ENCODE peak calls at places on chromosomes 11 and 22, in five cellular contexts. One of them, this sample, is unnamed.

GRCh38 chr11:13745165-13745564 is 76.7 kb downstream of the FAR1 start:
- DNase-seq in HepG2: no peak
- DNase-seq in GM12878: no peak
- DNase-seq in SK-N-SH: no peak
- DNase-seq in endothelial cell of umbilical vein: peak
- DNase-seq in this sample: no peak

GRCh38 chr11:69202511-69203221 is 46.9 kb downstream of the SMIM38 start:
- DNase-seq in HepG2: no peak
- DNase-seq in GM12878: no peak
- DNase-seq in SK-N-SH: no peak
- DNase-seq in endothelial cell of umbilical vein: no peak
- DNase-seq in this sample: no peak

GRCh38 chr11:65064847-65065240 is 6.5 kb upstream of the NAALADL1 start:
- DNase-seq in HepG2: no peak
- DNase-seq in GM12878: no peak
- DNase-seq in SK-N-SH: no peak
- DNase-seq in endothelial cell of umbilical vein: no peak
- DNase-seq in this sample: no peak

GRCh38 chr22:37184380-37184755 is 3.7 kb downstream of the C1QTNF6 start:
- DNase-seq in HepG2: no peak
- DNase-seq in GM12878: no peak
- DNase-seq in SK-N-SH: no peak
- DNase-seq in endothelial cell of umbilical vein: no peak
- DNase-seq in this sample: no peak

GRCh38 chr11:19954899-19955298 is 205.4 kb downstream of the DBX1 start:
- DNase-seq in HepG2: peak
- DNase-seq in GM12878: no peak
- DNase-seq in SK-N-SH: no peak
- DNase-seq in endothelial cell of umbilical vein: no peak
- DNase-seq in this sample: no peak

GRCh38 chr22:49979587-49980264 is 19.2 kb downstream of the PIM3 start:
- DNase-seq in HepG2: peak
- DNase-seq in GM12878: no peak
- DNase-seq in SK-N-SH: peak
- DNase-seq in endothelial cell of umbilical vein: peak
- DNase-seq in this sample: no peak

GRCh38 chr11:90476442-90477007 is 253.7 kb upstream of the CHORDC1 start:
- DNase-seq in HepG2: peak
- DNase-seq in GM12878: peak
- DNase-seq in SK-N-SH: peak
- DNase-seq in endothelial cell of umbilical vein: peak
- DNase-seq in this sample: no peak

GRCh38 chr11:102347526-102348331 is 715 bp downstream of the BIRC2 start:
- DNase-seq in HepG2: peak
- DNase-seq in GM12878: no peak
- DNase-seq in SK-N-SH: peak
- DNase-seq in endothelial cell of umbilical vein: peak
- DNase-seq in this sample: no peak

GRCh38 chr22:30861688-30862552 is 106.7 kb downstream of the MORC2 start:
- DNase-seq in HepG2: no peak
- DNase-seq in GM12878: no peak
- DNase-seq in SK-N-SH: peak
- DNase-seq in endothelial cell of umbilical vein: no peak
- DNase-seq in this sample: no peak

GRCh38 chr11:45960387-45961110 is 38.1 kb downstream of the LARGE2 start:
- DNase-seq in HepG2: no peak
- DNase-seq in GM12878: no peak
- DNase-seq in SK-N-SH: no peak
- DNase-seq in endothelial cell of umbilical vein: no peak
- DNase-seq in this sample: no peak

GRCh38 chr11:46564459-46564858 is 29.4 kb downstream of the AMBRA1 start:
- DNase-seq in HepG2: no peak
- DNase-seq in GM12878: no peak
- DNase-seq in SK-N-SH: no peak
- DNase-seq in endothelial cell of umbilical vein: peak
- DNase-seq in this sample: no peak

GRCh38 chr22:46041642-46042041 is 64.7 kb upstream of the WNT7B start:
- DNase-seq in HepG2: no peak
- DNase-seq in GM12878: no peak
- DNase-seq in SK-N-SH: no peak
- DNase-seq in endothelial cell of umbilical vein: no peak
- DNase-seq in this sample: no peak

GRCh38 chr22:23681026-23681809 is 9.6 kb upstream of the RGL4 start:
- DNase-seq in HepG2: no peak
- DNase-seq in GM12878: no peak
- DNase-seq in SK-N-SH: no peak
- DNase-seq in endothelial cell of umbilical vein: no peak
- DNase-seq in this sample: no peak

GRCh38 chr11:1410366-1411291 is 20.9 kb downstream of the BRSK2 start:
- DNase-seq in HepG2: no peak
- DNase-seq in GM12878: no peak
- DNase-seq in SK-N-SH: peak
- DNase-seq in endothelial cell of umbilical vein: no peak
- DNase-seq in this sample: no peak

GRCh38 chr22:31850135-31850534 is 94.2 kb upstream of the YWHAH start:
- DNase-seq in HepG2: no peak
- DNase-seq in GM12878: no peak
- DNase-seq in SK-N-SH: no peak
- DNase-seq in endothelial cell of umbilical vein: no peak
- DNase-seq in this sample: no peak

GRCh38 chr22:22465782-22466181 is 42.8 kb downstream of the ZNF280B start:
- DNase-seq in HepG2: no peak
- DNase-seq in GM12878: no peak
- DNase-seq in SK-N-SH: no peak
- DNase-seq in endothelial cell of umbilical vein: no peak
- DNase-seq in this sample: no peak

GRCh38 chr11:72673943-72674828 is at the start of gene PDE2A:
- DNase-seq in HepG2: no peak
- DNase-seq in GM12878: no peak
- DNase-seq in SK-N-SH: peak
- DNase-seq in endothelial cell of umbilical vein: no peak
- DNase-seq in this sample: no peak

GRCh38 chr22:41517172-41518047 is 26.9 kb downstream of the POLR3H start:
- DNase-seq in HepG2: peak
- DNase-seq in GM12878: no peak
- DNase-seq in SK-N-SH: peak
- DNase-seq in endothelial cell of umbilical vein: peak
- DNase-seq in this sample: no peak

GRCh38 chr11:116852261-116853125 is 15.1 kb upstream of the APOA1 start:
- DNase-seq in HepG2: no peak
- DNase-seq in GM12878: no peak
- DNase-seq in SK-N-SH: no peak
- DNase-seq in endothelial cell of umbilical vein: peak
- DNase-seq in this sample: no peak

GRCh38 chr11:10856689-10857603 is 907 bp downstream of the ZBED5 start:
- DNase-seq in HepG2: peak
- DNase-seq in GM12878: peak
- DNase-seq in SK-N-SH: peak
- DNase-seq in endothelial cell of umbilical vein: peak
- DNase-seq in this sample: no peak
- TF ChIP-seq POLR2AphosphoS5 in HepG2: peak
- TF ChIP-seq POLR2AphosphoS5 in GM12878: no peak
- TF ChIP-seq POLR2AphosphoS5 in SK-N-SH: no peak
- TF ChIP-seq POLR2AphosphoS5 in endothelial cell of umbilical vein: no peak
- TF ChIP-seq POLR2AphosphoS5 in this sample: no peak

GRCh38 chr11:76152086-76152658 is 54.1 kb downstream of the WNT11 start:
- DNase-seq in HepG2: peak
- DNase-seq in GM12878: peak
- DNase-seq in SK-N-SH: no peak
- DNase-seq in endothelial cell of umbilical vein: peak
- DNase-seq in this sample: peak
- H3K4me3 ChIP-seq in HepG2: peak
- H3K4me3 ChIP-seq in GM12878: peak
- H3K4me3 ChIP-seq in SK-N-SH: no peak
- H3K4me3 ChIP-seq in endothelial cell of umbilical vein: peak
- H3K4me3 ChIP-seq in this sample: no peak

DNA sequence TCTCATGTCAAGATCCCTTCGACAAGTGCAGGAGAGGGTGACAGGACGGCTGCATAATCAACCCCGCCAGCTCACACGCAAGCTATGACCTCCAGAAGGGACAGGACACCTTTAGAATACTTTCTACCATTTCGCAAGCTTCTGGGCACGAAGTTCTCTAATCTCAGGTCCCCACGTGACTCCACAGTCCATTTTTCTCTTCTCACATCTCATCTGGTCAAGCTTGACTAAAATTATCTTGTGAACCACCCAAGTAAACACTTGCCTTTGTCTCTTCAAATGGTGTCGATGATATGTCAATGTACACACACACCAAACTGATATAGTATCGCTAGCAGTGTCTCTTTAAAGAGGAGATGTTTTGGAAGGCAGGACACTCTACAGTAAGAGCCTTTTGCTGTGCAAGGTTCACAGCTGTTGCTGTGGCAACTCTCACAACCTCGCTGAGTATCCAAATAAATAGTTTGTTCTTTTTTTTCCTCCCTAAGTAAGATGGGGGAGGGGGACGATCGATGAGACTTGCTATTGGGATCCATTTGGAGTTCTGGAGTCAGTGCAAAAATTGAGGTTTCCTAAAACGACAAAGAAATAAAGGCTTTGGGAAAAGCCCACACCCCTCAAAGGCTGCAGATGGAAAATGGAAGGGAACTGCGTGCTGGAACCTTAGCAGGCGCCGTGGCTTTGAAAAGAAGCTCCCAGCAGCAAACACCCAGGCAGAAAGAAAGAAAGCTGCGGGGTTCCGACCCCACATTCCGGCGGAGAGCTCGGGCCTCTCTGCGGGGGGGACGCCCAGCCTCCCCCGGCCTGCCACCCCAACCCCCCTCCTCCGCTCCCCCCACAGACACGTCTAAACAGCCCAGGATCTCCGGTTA is 215.4 kb upstream of the UBASH3B start:
- DNase-seq in HepG2: peak
- DNase-seq in GM12878: no peak
- DNase-seq in SK-N-SH: peak
- DNase-seq in endothelial cell of umbilical vein: peak
- DNase-seq in this sample: no peak
- H3K9ac ChIP-seq in HepG2: peak
- H3K9ac ChIP-seq in GM12878: no peak
- H3K9ac ChIP-seq in SK-N-SH: no peak
- H3K9ac ChIP-seq in endothelial cell of umbilical vein: peak
- H3K9ac ChIP-seq in this sample: no peak

GRCh38 chr22:42992092-42992491 is 22.9 kb downstream of the PACSIN2 start:
- DNase-seq in HepG2: no peak
- DNase-seq in GM12878: no peak
- DNase-seq in SK-N-SH: no peak
- DNase-seq in endothelial cell of umbilical vein: no peak
- DNase-seq in this sample: no peak

GRCh38 chr22:42992886-42993479 is 22.0 kb downstream of the PACSIN2 start:
- DNase-seq in HepG2: no peak
- DNase-seq in GM12878: no peak
- DNase-seq in SK-N-SH: no peak
- DNase-seq in endothelial cell of umbilical vein: no peak
- DNase-seq in this sample: no peak

GRCh38 chr22:42990131-42990838 is 24.7 kb downstream of the PACSIN2 start:
- DNase-seq in HepG2: peak
- DNase-seq in GM12878: no peak
- DNase-seq in SK-N-SH: no peak
- DNase-seq in endothelial cell of umbilical vein: peak
- DNase-seq in this sample: no peak

GRCh38 chr22:42993651-42994275 is 21.2 kb downstream of the PACSIN2 start:
- DNase-seq in HepG2: peak
- DNase-seq in GM12878: no peak
- DNase-seq in SK-N-SH: no peak
- DNase-seq in endothelial cell of umbilical vein: no peak
- DNase-seq in this sample: no peak

DNA sequence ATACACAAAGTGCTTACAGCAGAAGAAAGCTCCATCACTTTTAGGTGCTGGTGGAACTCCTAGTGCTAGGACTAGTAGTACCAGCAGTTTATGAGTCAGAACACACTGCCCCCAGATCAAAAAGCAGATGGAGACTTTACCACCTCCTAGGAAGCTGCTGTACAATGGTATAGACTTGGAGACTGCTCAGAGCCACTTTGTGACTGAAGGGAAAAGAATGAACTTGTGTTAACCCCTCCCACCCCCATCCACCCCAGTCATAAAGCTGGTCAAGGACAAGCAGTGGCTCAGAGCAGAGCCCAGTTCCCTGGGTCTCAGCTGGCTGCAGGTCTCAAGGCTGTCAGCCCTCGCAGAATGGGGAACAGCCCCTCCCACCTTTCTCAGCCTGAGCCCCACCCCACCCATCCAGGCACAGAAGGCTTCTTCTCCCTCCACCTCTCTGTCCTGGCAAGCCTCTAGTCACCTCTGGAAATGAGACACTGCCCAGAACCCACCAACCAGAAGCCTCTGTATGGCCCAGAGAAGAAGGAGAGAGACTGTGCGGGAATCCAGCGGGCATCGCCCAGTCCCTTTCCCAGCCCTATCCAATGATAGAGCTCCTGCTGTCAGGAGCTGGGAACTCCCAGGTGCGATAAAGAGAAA is 23.8 kb downstream of the PACSIN2 start:
- DNase-seq in HepG2: no peak
- DNase-seq in GM12878: no peak
- DNase-seq in SK-N-SH: no peak
- DNase-seq in endothelial cell of umbilical vein: no peak
- DNase-seq in this sample: no peak
- TF ChIP-seq POLR2AphosphoS5 in HepG2: no peak
- TF ChIP-seq POLR2AphosphoS5 in GM12878: no peak
- TF ChIP-seq POLR2AphosphoS5 in SK-N-SH: no peak
- TF ChIP-seq POLR2AphosphoS5 in endothelial cell of umbilical vein: no peak
- TF ChIP-seq POLR2AphosphoS5 in this sample: no peak

This sample was measured in SK-N-MC.